ENCODE peak calls at places on chromosomes 5 and 9, in seven cellular contexts. K is upper lobe of left lung; R is G401; B is NCI-H2081 treated with DMSO at 0.1 percent for 48 hours; H is putamen; S is NCI-H146; Q is stimulated activated CD4-positive, alpha-beta T cell treated with anti-CD3 and anti-CD28 coated beads, Interleukin-4, amount 100 ng/mL, for 48 hours. E is an unnamed sample.

GRCh38 chr9:133405508-133406009 is 12.3 kb downstream of the REXO4 start:
- DNase-seq in R (no peak), K (no peak), B (no peak), Q (no peak), H (no peak), S (no peak), E (no peak)

GRCh38 chr9:10366171-10366779 is 246.5 kb downstream of the PTPRD start:
- DNase-seq in B (peak; percentile 44), K (no peak), H (peak; percentile 36), S (peak; percentile 70), Q (no peak), R (peak; percentile 27), E (peak; percentile 2)

GRCh38 chr9:104858846-104859245 is 69.1 kb downstream of the ABCA1 start:
- DNase-seq in K (no peak), R (no peak), B (no peak), H (no peak), S (no peak), Q (no peak), E (no peak)

GRCh38 chr9:122218070-122218884 is 10.5 kb downstream of the LHX6 start:
- DNase-seq in Q (no peak), B (no peak), S (no peak), K (no peak), H (no peak), R (no peak), E (no peak)

GRCh38 chr5:172505840-172506638 is 51.7 kb upstream of the SH3PXD2B start:
- DNase-seq in K (peak; percentile 12), Q (no peak), H (no peak), S (no peak), R (no peak), B (no peak), E (no peak)

GRCh38 chr5:113778147-113778546 is 264.7 kb downstream of the YTHDC2 start:
- DNase-seq in H (no peak), S (no peak), B (no peak), Q (no peak), R (no peak), K (no peak), E (no peak)

GRCh38 chr5:181020716-181021115 is 19.4 kb upstream of the BTNL9 start:
- DNase-seq in K (no peak), S (no peak), H (no peak), R (no peak), B (no peak), Q (no peak), E (no peak)

GRCh38 chr9:35774907-35775635 is 16.3 kb upstream of the NPR2 start:
- DNase-seq in Q (no peak), S (peak; percentile 66), R (peak; percentile 81), H (no peak), B (no peak), K (no peak), E (no peak)

GRCh38 chr5:123585871-123586270 is 73.9 kb downstream of the CSNK1G3 start:
- DNase-seq in R (no peak), K (no peak), Q (no peak), S (no peak), H (no peak), B (no peak), E (no peak)

GRCh38 chr9:18379073-18379811 is 94.7 kb upstream of the ADAMTSL1 start:
- DNase-seq in S (no peak), B (no peak), H (no peak), Q (no peak), K (no peak), R (no peak), E (no peak)

GRCh38 chr5:6705088-6705487 is 8.1 kb upstream of the TENT4A start:
- DNase-seq in K (no peak), B (no peak), R (no peak), S (no peak), Q (no peak), H (no peak), E (no peak)

GRCh38 chr5:145681686-145682085 is 153.5 kb downstream of the PRELID2 start:
- DNase-seq in Q (peak; percentile 16), H (peak; percentile 42), B (peak; percentile 29), R (peak; percentile 25), S (peak; percentile 32), K (peak; percentile 65), E (peak; percentile 14)

GRCh38 chr5:134003064-134003956 is 1.5 kb downstream of the VDAC1 start:
- DNase-seq in S (no peak), H (no peak), R (no peak), B (no peak), Q (peak; percentile 23), K (no peak), E (no peak)

GRCh38 chr5:81749562-81750307 is 1.2 kb downstream of the SSBP2 start:
- DNase-seq in H (peak; percentile 32), Q (peak; percentile 43), R (no peak), B (no peak), S (peak; percentile 24), K (no peak), E (peak; percentile 47)

GRCh38 chr5:28156981-28157380 is 1118.6 kb upstream of the CDH9 start:
- DNase-seq in S (no peak), B (no peak), R (no peak), H (no peak), K (no peak), Q (no peak), E (no peak)

GRCh38 chr9:5278486-5278885 is 26.0 kb downstream of the RLN2 start:
- DNase-seq in R (no peak), K (no peak), Q (no peak), S (no peak), B (no peak), H (no peak), E (no peak)

GRCh38 chr9:37676411-37676830 is 25.7 kb downstream of the FRMPD1 start:
- DNase-seq in S (peak; percentile 86), H (peak; percentile 61), R (peak; percentile 91), Q (no peak), K (no peak), B (peak; percentile 86), E (no peak)

GRCh38 chr5:20213803-20214202 is 225.8 kb upstream of the CDH18 start:
- DNase-seq in B (no peak), Q (no peak), H (no peak), R (no peak), S (no peak), K (no peak), E (no peak)